ENCODE peak calls at places on chromosomes 4 and X, in five cellular contexts. E, A, B, I and O are unnamed samples.
A peak's percentile ranks its signal among the peaks of the same experiment; 100 is the strongest.

GRCh38 chrX:121084903-121085611 is 37.6 kb downstream of the GLUD2 start:
- DNase-seq in E (no peak), A (no peak), B (no peak), I (no peak), O (no peak)

GRCh38 chr4:104015680-104016079 is 295.9 kb upstream of the TACR3 start:
- DNase-seq in E (no peak), A (no peak), B (no peak), I (peak; percentile 9), O (no peak)

GRCh38 chr4:27149541-27150212 is 289.0 kb downstream of the STIM2 start:
- DNase-seq in E (no peak), A (no peak), B (no peak), I (no peak), O (no peak)

GRCh38 chr4:27217261-27217769 is 356.7 kb downstream of the STIM2 start:
- DNase-seq in E (no peak), A (no peak), B (no peak), I (no peak), O (no peak)

GRCh38 chrX:97683256-97683655 is 799.5 kb downstream of the RPA4 start:
- DNase-seq in E (no peak), A (no peak), B (no peak), I (no peak), O (no peak)

GRCh38 chr4:39587881-39588280 is 50.8 kb downstream of the SMIM14 start:
- DNase-seq in E (no peak), A (no peak), B (no peak), I (no peak), O (no peak)

GRCh38 chr4:185711764-185712163 is 100.2 kb downstream of the SORBS2 start:
- DNase-seq in E (no peak), A (no peak), B (no peak), I (no peak), O (no peak)

GRCh38 chr4:177441061-177441802 is 1.0 kb downstream of the AGA start:
- DNase-seq in E (peak; percentile 61), A (no peak), B (no peak), I (peak; percentile 28), O (no peak)

GRCh38 chrX:39802906-39803305 is 294.9 kb downstream of the BCOR start:
- DNase-seq in E (no peak), A (no peak), B (no peak), I (no peak), O (no peak)

GRCh38 chr4:38273369-38273768 is 313.2 kb downstream of the PTTG2 start:
- DNase-seq in E (no peak), A (no peak), B (no peak), I (no peak), O (no peak)

GRCh38 chr4:152352645-152353116 is 183.2 kb downstream of the FBXW7 start:
- DNase-seq in E (peak; percentile 84), A (no peak), B (no peak), I (peak; percentile 76), O (no peak)

GRCh38 chrX:45172890-45173289 is 27.8 kb downstream of the DIPK2B start:
- DNase-seq in E (no peak), A (no peak), B (no peak), I (no peak), O (no peak)

GRCh38 chr4:147846318-147847135 is 114.6 kb downstream of the ARHGAP10 start:
- DNase-seq in E (no peak), A (no peak), B (no peak), I (no peak), O (no peak)

GRCh38 chr4:114479595-114479994 is 119.0 kb upstream of the UGT8 start:
- DNase-seq in E (no peak), A (no peak), B (no peak), I (no peak), O (no peak)

GRCh38 chrX:103678199-103678993 is 8.1 kb downstream of the MORF4L2 start:
- DNase-seq in E (no peak), A (no peak), B (no peak), I (no peak), O (no peak)

GRCh38 chrX:72569786-72570185 is 2.9 kb downstream of the HDAC8 start:
- DNase-seq in E (no peak), A (no peak), B (no peak), I (no peak), O (no peak)

GRCh38 chrX:47380268-47380667 is 9.9 kb downstream of the ZNF157 start:
- DNase-seq in E (peak; percentile 92), A (no peak), B (peak; percentile 17), I (no peak), O (peak; percentile 29)

GRCh38 chr4:94332983-94333590 is 9.5 kb downstream of the HPGDS start:
- DNase-seq in E (no peak), A (no peak), B (no peak), I (no peak), O (no peak)

GRCh38 chr4:136691607-136692006 is 840.7 kb downstream of the PCDH18 start:
- DNase-seq in E (no peak), A (no peak), B (no peak), I (no peak), O (no peak)

GRCh38 chr4:144399927-144400326 is 246.0 kb upstream of the HHIP start:
- DNase-seq in E (peak; percentile 10), A (no peak), B (no peak), I (no peak), O (no peak)

GRCh38 chrX:112867570-112867969 is 26.9 kb upstream of the AMOT start:
- DNase-seq in E (no peak), A (no peak), B (no peak), I (peak; percentile 51), O (no peak)

GRCh38 chrX:27987862-27988646 is 6.8 kb upstream of the DCAF8L1 start:
- DNase-seq in E (no peak), A (no peak), B (no peak), I (no peak), O (no peak)

GRCh38 chrX:130285710-130286109 is 17.0 kb upstream of the ZNF280C start:
- DNase-seq in E (no peak), A (no peak), B (no peak), I (no peak), O (no peak)

GRCh38 chr4:37586194-37586593 is 100.0 kb downstream of the RELL1 start:
- DNase-seq in E (no peak), A (no peak), B (no peak), I (no peak), O (no peak)

GRCh38 chrX:124362072-124362471 is 15.7 kb downstream of the SH2D1A start:
- DNase-seq in E (no peak), A (no peak), B (no peak), I (no peak), O (no peak)

GRCh38 chrX:120603707-120604358 is at the start of gene MCTS1:
- DNase-seq in E (peak; percentile 90), A (peak; percentile 17), B (peak; percentile 40), I (peak; percentile 88), O (peak; percentile 86)

GRCh38 chr4:67603310-67604028 is 44.9 kb downstream of the STAP1 start:
- DNase-seq in E (no peak), A (no peak), B (no peak), I (no peak), O (no peak)

GRCh38 chrX:153829549-153829798 is 870 bp downstream of the PDZD4 start:
- DNase-seq in E (no peak), A (no peak), B (no peak), I (peak; percentile 16), O (no peak)

GRCh38 chr4:136461533-136461932 is 1070.8 kb downstream of the PCDH18 start:
- DNase-seq in E (no peak), A (no peak), B (no peak), I (no peak), O (no peak)

GRCh38 chr4:68904786-68905185 is 46.8 kb downstream of the UGT2A3 start:
- DNase-seq in E (no peak), A (no peak), B (no peak), I (peak; percentile 21), O (no peak)